ENCODE peak calls at places on chromosome X, in five cellular contexts. W is non-pigmented ciliary epithelial cell, V is A549, G is HEK293T, C is HTR-8/SVneo. X is an unnamed sample.

GRCh38 chrX:147957291-147957690 is 23.8 kb upstream of the FMR1NB start:
- DNase-seq in W (no peak), V (no peak), G (no peak), C (no peak), X (no peak)

GRCh38 chrX:22399793-22400192 is 127.1 kb downstream of the CBLL2 start:
- DNase-seq in W (no peak), V (no peak), G (no peak), C (no peak), X (no peak)

GRCh38 chrX:155027509-155028066 is 944 bp downstream of the FUNDC2 start:
- DNase-seq in W (no peak), V (no peak), G (peak), C (no peak), X (peak)

GRCh38 chrX:12583543-12583942 is 207.7 kb upstream of the PRPS2 start:
- DNase-seq in W (no peak), V (no peak), G (no peak), C (no peak), X (no peak)

GRCh38 chrX:19332983-19333382 is 10.7 kb upstream of the PDHA1 start:
- DNase-seq in W (no peak), V (no peak), G (no peak), C (no peak), X (no peak)

GRCh38 chrX:102976793-102977495 is 39.9 kb downstream of the RAB40AL start:
- DNase-seq in W (no peak), V (no peak), G (no peak), C (no peak), X (no peak)

GRCh38 chrX:112826020-112826419 is 14.6 kb downstream of the AMOT start:
- DNase-seq in W (no peak), V (no peak), G (no peak), C (no peak), X (no peak)

GRCh38 chrX:12488220-12488619 is 303.0 kb upstream of the PRPS2 start:
- DNase-seq in W (no peak), V (no peak), G (no peak), C (no peak), X (no peak)

GRCh38 chrX:9285342-9285771 is 179.5 kb upstream of the TBL1X start:
- DNase-seq in W (no peak), V (no peak), G (no peak), C (no peak), X (peak)

GRCh38 chrX:24266996-24267395 is 46.9 kb downstream of the SUPT20HL2 start:
- DNase-seq in W (no peak), V (no peak), G (no peak), C (peak), X (no peak)

GRCh38 chrX:153336128-153336894 is 2.4 kb downstream of the ZNF275 start:
- DNase-seq in W (no peak), V (no peak), G (no peak), C (no peak), X (no peak)

GRCh38 chrX:86171366-86171765 is 23.1 kb downstream of the DACH2 start:
- DNase-seq in W (no peak), V (no peak), G (peak), C (no peak), X (no peak)

GRCh38 chrX:69297521-69297920 is 132.3 kb upstream of the PJA1 start:
- DNase-seq in W (no peak), V (no peak), G (no peak), C (no peak), X (no peak)

GRCh38 chrX:50579955-50580354 is 109.3 kb upstream of the DGKK start:
- DNase-seq in W (peak), V (peak), G (peak), C (peak), X (no peak)

GRCh38 chrX:20372533-20372932 is 105.8 kb upstream of the RPS6KA3 start:
- DNase-seq in W (no peak), V (no peak), G (no peak), C (peak), X (no peak)

GRCh38 chrX:71618303-71618721 is at the start of gene CXCR3:
- DNase-seq in W (no peak), V (no peak), G (no peak), C (no peak), X (no peak)

GRCh38 chrX:68204639-68205038 is 228.7 kb downstream of the OPHN1 start:
- DNase-seq in W (no peak), V (no peak), G (no peak), C (no peak), X (no peak)

GRCh38 chrX:11537141-11537540 is 128.6 kb downstream of the ARHGAP6 start:
- DNase-seq in W (no peak), V (no peak), G (no peak), C (no peak), X (no peak)

GRCh38 chrX:150983526-150984163 is 510 bp downstream of the HMGB3 start:
- DNase-seq in W (no peak), V (no peak), G (no peak), C (no peak), X (no peak)

GRCh38 chrX:103175944-103176753 is 38.8 kb upstream of the BEX4 start:
- DNase-seq in W (no peak), V (peak), G (peak), C (peak), X (peak)

GRCh38 chrX:95383778-95384177 is 1300.9 kb upstream of the DIAPH2 start:
- DNase-seq in W (no peak), V (no peak), G (no peak), C (no peak), X (no peak)

GRCh38 chrX:111100191-111100590 is 4.2 kb downstream of the PAK3 start:
- DNase-seq in W (no peak), V (peak), G (peak), C (peak), X (no peak)

GRCh38 chrX:106286053-106286650 is 118.0 kb downstream of the PWWP3B start:
- DNase-seq in W (no peak), V (no peak), G (no peak), C (no peak), X (no peak)

GRCh38 chrX:111164728-111165127 is 68.7 kb downstream of the PAK3 start:
- DNase-seq in W (no peak), V (no peak), G (peak), C (no peak), X (no peak)

GRCh38 chrX:116379854-116380253 is 56.6 kb upstream of the SLC6A14 start:
- DNase-seq in W (no peak), V (no peak), G (no peak), C (peak), X (no peak)

GRCh38 chrX:1679238-1679637 is 64.4 kb downstream of the ASMT start:
- DNase-seq in W (no peak), V (no peak), G (no peak), C (no peak), X (no peak)